ENCODE peak calls at places on chromosome 15, in ten cellular contexts. One of them, this sample, is unnamed.

GRCh38 chr15:76058714-76059319 is 968 bp upstream of the TMEM266 start:
- DNase-seq in heart left ventricle: no peak
- DNase-seq in naive thymus-derived CD8-positive, alpha-beta T cell: no peak
- DNase-seq in NB4: peak; percentile 75
- DNase-seq in fibroblast of gingiva: no peak
- DNase-seq in hypothalamus: peak; percentile 19
- DNase-seq in cardiac muscle cell: peak; percentile 42
- DNase-seq in GDM1: no peak
- DNase-seq in cardiac fibroblast: peak; percentile 23
- DNase-seq in stimulated activated CD8-positive, alpha-beta memory T cell treated with anti-CD3 and anti-CD28 coated beads, Interleukin-4, amount 100 ng/mL, for 4 hours: no peak
- DNase-seq in this sample: no peak

GRCh38 chr15:88077249-88077810 is 179.2 kb downstream of the NTRK3 start:
- DNase-seq in heart left ventricle: no peak
- DNase-seq in naive thymus-derived CD8-positive, alpha-beta T cell: no peak
- DNase-seq in NB4: no peak
- DNase-seq in fibroblast of gingiva: no peak
- DNase-seq in hypothalamus: no peak
- DNase-seq in cardiac muscle cell: no peak
- DNase-seq in GDM1: no peak
- DNase-seq in cardiac fibroblast: no peak
- DNase-seq in stimulated activated CD8-positive, alpha-beta memory T cell treated with anti-CD3 and anti-CD28 coated beads, Interleukin-4, amount 100 ng/mL, for 4 hours: no peak
- DNase-seq in this sample: no peak

GRCh38 chr15:85865070-85865684 is 70.5 kb upstream of the KLHL25 start:
- DNase-seq in heart left ventricle: no peak
- DNase-seq in naive thymus-derived CD8-positive, alpha-beta T cell: no peak
- DNase-seq in NB4: peak; percentile 56
- DNase-seq in fibroblast of gingiva: peak; percentile 30
- DNase-seq in hypothalamus: peak; percentile 11
- DNase-seq in cardiac muscle cell: peak; percentile 73
- DNase-seq in GDM1: no peak
- DNase-seq in cardiac fibroblast: peak; percentile 60
- DNase-seq in stimulated activated CD8-positive, alpha-beta memory T cell treated with anti-CD3 and anti-CD28 coated beads, Interleukin-4, amount 100 ng/mL, for 4 hours: no peak
- DNase-seq in this sample: peak; percentile 35

GRCh38 chr15:26772588-26773484 is at the start of gene GABRB3:
- DNase-seq in heart left ventricle: peak; percentile 61
- DNase-seq in naive thymus-derived CD8-positive, alpha-beta T cell: no peak
- DNase-seq in NB4: no peak
- DNase-seq in fibroblast of gingiva: no peak
- DNase-seq in hypothalamus: peak; percentile 77
- DNase-seq in cardiac muscle cell: peak; percentile 56
- DNase-seq in GDM1: no peak
- DNase-seq in cardiac fibroblast: peak; percentile 2
- DNase-seq in stimulated activated CD8-positive, alpha-beta memory T cell treated with anti-CD3 and anti-CD28 coated beads, Interleukin-4, amount 100 ng/mL, for 4 hours: no peak
- DNase-seq in this sample: no peak

GRCh38 chr15:80934761-80935221 is 54.8 kb downstream of the MESD start:
- DNase-seq in heart left ventricle: peak; percentile 36
- DNase-seq in naive thymus-derived CD8-positive, alpha-beta T cell: no peak
- DNase-seq in NB4: no peak
- DNase-seq in fibroblast of gingiva: no peak
- DNase-seq in hypothalamus: no peak
- DNase-seq in cardiac muscle cell: peak; percentile 55
- DNase-seq in GDM1: no peak
- DNase-seq in cardiac fibroblast: peak; percentile 57
- DNase-seq in stimulated activated CD8-positive, alpha-beta memory T cell treated with anti-CD3 and anti-CD28 coated beads, Interleukin-4, amount 100 ng/mL, for 4 hours: no peak
- DNase-seq in this sample: no peak

GRCh38 chr15:73677146-73677607 is 7.0 kb upstream of the CD276 start:
- DNase-seq in heart left ventricle: peak; percentile 54
- DNase-seq in naive thymus-derived CD8-positive, alpha-beta T cell: peak; percentile 28
- DNase-seq in NB4: peak; percentile 38
- DNase-seq in fibroblast of gingiva: peak; percentile 57
- DNase-seq in hypothalamus: no peak
- DNase-seq in cardiac muscle cell: peak; percentile 78
- DNase-seq in GDM1: no peak
- DNase-seq in cardiac fibroblast: peak; percentile 78
- DNase-seq in stimulated activated CD8-positive, alpha-beta memory T cell treated with anti-CD3 and anti-CD28 coated beads, Interleukin-4, amount 100 ng/mL, for 4 hours: peak; percentile 27
- DNase-seq in this sample: peak; percentile 42

GRCh38 chr15:59294961-59295741 is 77.5 kb downstream of the MYO1E start:
- DNase-seq in heart left ventricle: no peak
- DNase-seq in naive thymus-derived CD8-positive, alpha-beta T cell: no peak
- DNase-seq in NB4: no peak
- DNase-seq in fibroblast of gingiva: peak; percentile 81
- DNase-seq in hypothalamus: peak; percentile 33
- DNase-seq in cardiac muscle cell: no peak
- DNase-seq in GDM1: no peak
- DNase-seq in cardiac fibroblast: peak; percentile 95
- DNase-seq in stimulated activated CD8-positive, alpha-beta memory T cell treated with anti-CD3 and anti-CD28 coated beads, Interleukin-4, amount 100 ng/mL, for 4 hours: no peak
- DNase-seq in this sample: no peak

GRCh38 chr15:60179786-60180391 is 175.8 kb downstream of the FOXB1 start:
- DNase-seq in heart left ventricle: no peak
- DNase-seq in naive thymus-derived CD8-positive, alpha-beta T cell: peak; percentile 21
- DNase-seq in NB4: peak; percentile 51
- DNase-seq in fibroblast of gingiva: peak; percentile 39
- DNase-seq in hypothalamus: no peak
- DNase-seq in cardiac muscle cell: peak; percentile 50
- DNase-seq in GDM1: peak; percentile 12
- DNase-seq in cardiac fibroblast: peak; percentile 77
- DNase-seq in stimulated activated CD8-positive, alpha-beta memory T cell treated with anti-CD3 and anti-CD28 coated beads, Interleukin-4, amount 100 ng/mL, for 4 hours: no peak
- DNase-seq in this sample: peak; percentile 62

GRCh38 chr15:65927545-65927944 is 58.3 kb downstream of the RAB11A start:
- DNase-seq in heart left ventricle: no peak
- DNase-seq in naive thymus-derived CD8-positive, alpha-beta T cell: no peak
- DNase-seq in NB4: no peak
- DNase-seq in fibroblast of gingiva: no peak
- DNase-seq in hypothalamus: no peak
- DNase-seq in cardiac muscle cell: no peak
- DNase-seq in GDM1: no peak
- DNase-seq in cardiac fibroblast: no peak
- DNase-seq in stimulated activated CD8-positive, alpha-beta memory T cell treated with anti-CD3 and anti-CD28 coated beads, Interleukin-4, amount 100 ng/mL, for 4 hours: no peak
- DNase-seq in this sample: no peak

GRCh38 chr15:90306560-90306959 is 41.1 kb downstream of the NGRN start:
- DNase-seq in heart left ventricle: no peak
- DNase-seq in naive thymus-derived CD8-positive, alpha-beta T cell: no peak
- DNase-seq in NB4: peak; percentile 61
- DNase-seq in fibroblast of gingiva: no peak
- DNase-seq in hypothalamus: no peak
- DNase-seq in cardiac muscle cell: no peak
- DNase-seq in GDM1: no peak
- DNase-seq in cardiac fibroblast: no peak
- DNase-seq in stimulated activated CD8-positive, alpha-beta memory T cell treated with anti-CD3 and anti-CD28 coated beads, Interleukin-4, amount 100 ng/mL, for 4 hours: no peak
- DNase-seq in this sample: no peak

GRCh38 chr15:80585544-80586018 is 109.5 kb upstream of the ABHD17C start:
- DNase-seq in heart left ventricle: no peak
- DNase-seq in naive thymus-derived CD8-positive, alpha-beta T cell: no peak
- DNase-seq in NB4: no peak
- DNase-seq in fibroblast of gingiva: no peak
- DNase-seq in hypothalamus: no peak
- DNase-seq in cardiac muscle cell: no peak
- DNase-seq in GDM1: no peak
- DNase-seq in cardiac fibroblast: no peak
- DNase-seq in stimulated activated CD8-positive, alpha-beta memory T cell treated with anti-CD3 and anti-CD28 coated beads, Interleukin-4, amount 100 ng/mL, for 4 hours: no peak
- DNase-seq in this sample: no peak

GRCh38 chr15:27869697-27870281 is 229.3 kb downstream of the OCA2 start:
- DNase-seq in heart left ventricle: no peak
- DNase-seq in naive thymus-derived CD8-positive, alpha-beta T cell: no peak
- DNase-seq in NB4: no peak
- DNase-seq in fibroblast of gingiva: no peak
- DNase-seq in hypothalamus: no peak
- DNase-seq in cardiac muscle cell: no peak
- DNase-seq in GDM1: no peak
- DNase-seq in cardiac fibroblast: no peak
- DNase-seq in stimulated activated CD8-positive, alpha-beta memory T cell treated with anti-CD3 and anti-CD28 coated beads, Interleukin-4, amount 100 ng/mL, for 4 hours: no peak
- DNase-seq in this sample: no peak

GRCh38 chr15:62951481-62951880 is 91.1 kb upstream of the TPM1 start:
- DNase-seq in heart left ventricle: no peak
- DNase-seq in naive thymus-derived CD8-positive, alpha-beta T cell: no peak
- DNase-seq in NB4: no peak
- DNase-seq in fibroblast of gingiva: no peak
- DNase-seq in hypothalamus: no peak
- DNase-seq in cardiac muscle cell: no peak
- DNase-seq in GDM1: no peak
- DNase-seq in cardiac fibroblast: no peak
- DNase-seq in stimulated activated CD8-positive, alpha-beta memory T cell treated with anti-CD3 and anti-CD28 coated beads, Interleukin-4, amount 100 ng/mL, for 4 hours: no peak
- DNase-seq in this sample: no peak

GRCh38 chr15:56215769-56216168 is 27.9 kb downstream of the RFX7 start:
- DNase-seq in heart left ventricle: no peak
- DNase-seq in naive thymus-derived CD8-positive, alpha-beta T cell: no peak
- DNase-seq in NB4: no peak
- DNase-seq in fibroblast of gingiva: peak; percentile 53
- DNase-seq in hypothalamus: no peak
- DNase-seq in cardiac muscle cell: no peak
- DNase-seq in GDM1: no peak
- DNase-seq in cardiac fibroblast: peak; percentile 78
- DNase-seq in stimulated activated CD8-positive, alpha-beta memory T cell treated with anti-CD3 and anti-CD28 coated beads, Interleukin-4, amount 100 ng/mL, for 4 hours: no peak
- DNase-seq in this sample: no peak